ENCODE peak calls at places on chromosome 12, in six cellular contexts. D is mammary epithelial cell; V is GM12892; M is stimulated activated CD4-positive, alpha-beta T cell treated with anti-CD3 and anti-CD28 coated beads, Interleukin-1b, Interleukin-23, amount 100 ng/mL, for 24 hours; I is RCC 7860; W is activated CD8-positive, alpha-beta memory T cell treated with anti-CD3 and anti-CD28 coated beads for 4 hours. Y is an unnamed sample.

GRCh38 chr12:129844662-129845061 is 59.2 kb downstream of the TMEM132D start:
- DNase-seq in D (no peak), V (no peak), M (no peak), I (peak), W (no peak), Y (no peak)

GRCh38 chr12:39620664-39621658 is 1.4 kb upstream of the ABCD2 start:
- DNase-seq in D (no peak), V (no peak), M (peak), I (no peak), W (no peak), Y (no peak)

GRCh38 chr12:90058721-90059120 is 350.1 kb upstream of the ATP2B1 start:
- DNase-seq in D (peak), V (no peak), M (no peak), I (peak), W (no peak), Y (no peak)

GRCh38 chr12:65335021-65335714 is 56.7 kb downstream of the MSRB3 start:
- DNase-seq in D (peak), V (no peak), M (no peak), I (peak), W (no peak), Y (no peak)

GRCh38 chr12:109291531-109292341 is 17.3 kb downstream of the FOXN4 start:
- DNase-seq in D (no peak), V (no peak), M (no peak), I (no peak), W (no peak), Y (peak)

GRCh38 chr12:53174881-53175491 is 5.5 kb upstream of the ZNF740 start:
- DNase-seq in D (no peak), V (no peak), M (no peak), I (peak), W (no peak), Y (peak)

GRCh38 chr12:50765325-50765911 is 1.5 kb downstream of the ATF1 start:
- DNase-seq in D (peak), V (peak), M (no peak), I (peak), W (no peak), Y (no peak)

GRCh38 chr12:83634726-83635267 is 948.1 kb downstream of the TMTC2 start:
- DNase-seq in D (no peak), V (no peak), M (no peak), I (no peak), W (no peak), Y (no peak)

GRCh38 chr12:30568453-30568852 is 127.2 kb downstream of the IPO8 start:
- DNase-seq in D (no peak), V (no peak), M (no peak), I (no peak), W (no peak), Y (no peak)

GRCh38 chr12:131007031-131007793 is 53.5 kb downstream of the ADGRD1 start:
- DNase-seq in D (no peak), V (no peak), M (no peak), I (no peak), W (no peak), Y (no peak)

GRCh38 chr12:22477166-22477893 is 67.0 kb downstream of the C2CD5 start:
- DNase-seq in D (peak), V (no peak), M (no peak), I (no peak), W (no peak), Y (no peak)

GRCh38 chr12:122368361-122369073 is 54.0 kb downstream of the CLIP1 start:
- DNase-seq in D (peak), V (no peak), M (no peak), I (no peak), W (no peak), Y (no peak)

GRCh38 chr12:113088971-113089756 is 32.6 kb downstream of the DTX1 start:
- DNase-seq in D (no peak), V (no peak), M (peak), I (no peak), W (peak), Y (no peak)

GRCh38 chr12:123733243-123733642 is 21.1 kb downstream of the ATP6V0A2 start:
- DNase-seq in D (no peak), V (no peak), M (no peak), I (no peak), W (no peak), Y (no peak)

GRCh38 chr12:21962821-21963220 is 21.6 kb upstream of the ABCC9 start:
- DNase-seq in D (no peak), V (no peak), M (no peak), I (peak), W (no peak), Y (no peak)

GRCh38 chr12:51820721-51821422 is 27.6 kb downstream of the FIGNL2 start:
- DNase-seq in D (no peak), V (no peak), M (peak), I (no peak), W (peak), Y (peak)

GRCh38 chr12:92629349-92630065 is 73.3 kb upstream of the PLEKHG7 start:
- DNase-seq in D (no peak), V (no peak), M (no peak), I (peak), W (no peak), Y (no peak)

GRCh38 chr12:121796855-121797751 is 3.6 kb upstream of the RHOF start:
- DNase-seq in D (peak), V (no peak), M (no peak), I (peak), W (no peak), Y (no peak)

GRCh38 chr12:2988494-2988893 is 29.3 kb downstream of the TEAD4 start:
- DNase-seq in D (no peak), V (no peak), M (no peak), I (no peak), W (no peak), Y (no peak)

GRCh38 chr12:66960704-66961690 is 282.1 kb upstream of the GRIP1 start:
- DNase-seq in D (peak), V (no peak), M (no peak), I (no peak), W (no peak), Y (no peak)

GRCh38 chr12:117155278-117156060 is 34.8 kb downstream of the FBXO21 start:
- DNase-seq in D (peak), V (peak), M (peak), I (peak), W (peak), Y (peak)

GRCh38 chr12:112308184-112308583 is 74.0 kb downstream of the HECTD4 start:
- DNase-seq in D (no peak), V (no peak), M (no peak), I (no peak), W (no peak), Y (no peak)

GRCh38 chr12:105915997-105916697 is 222.6 kb downstream of the NUAK1 start:
- DNase-seq in D (no peak), V (no peak), M (no peak), I (no peak), W (no peak), Y (no peak)

GRCh38 chr12:105457026-105457425 is 126.5 kb downstream of the C12orf75 start:
- DNase-seq in D (no peak), V (no peak), M (no peak), I (no peak), W (no peak), Y (no peak)

GRCh38 chr12:131195796-131196195 is 242.1 kb downstream of the ADGRD1 start:
- DNase-seq in D (no peak), V (no peak), M (no peak), I (no peak), W (no peak), Y (no peak)

GRCh38 chr12:119463211-119463914 is 128.8 kb downstream of the CCDC60 start:
- DNase-seq in D (no peak), V (no peak), M (no peak), I (no peak), W (no peak), Y (no peak)

GRCh38 chr12:113142173-113142885 is 6.8 kb upstream of the RASAL1 start:
- DNase-seq in D (no peak), V (peak), M (no peak), I (no peak), W (no peak), Y (no peak)

GRCh38 chr12:63045020-63045860 is 105.8 kb downstream of the AVPR1A start:
- DNase-seq in D (peak), V (no peak), M (no peak), I (peak), W (no peak), Y (no peak)

GRCh38 chr12:68086019-68086603 is 73.4 kb downstream of the IFNG start:
- DNase-seq in D (no peak), V (no peak), M (no peak), I (no peak), W (no peak), Y (no peak)

GRCh38 chr12:19397534-19397933 is 41.8 kb upstream of the AEBP2 start:
- DNase-seq in D (peak), V (no peak), M (no peak), I (no peak), W (no peak), Y (no peak)

GRCh38 chr12:32125455-32126084 is 18.9 kb downstream of the BICD1 start:
- DNase-seq in D (peak), V (no peak), M (no peak), I (no peak), W (no peak), Y (no peak)

GRCh38 chr12:52211716-52212585 is 20.1 kb upstream of the KRT80 start:
- DNase-seq in D (no peak), V (no peak), M (no peak), I (no peak), W (no peak), Y (no peak)